ENCODE peak calls at places on chromosomes 11 and 22, in five cellular contexts. G is NCI-H2171 treated with DMSO at 0.1 percent for 48 hours, C is activated T-cell treated with anti-CD3 and anti-CD28 coated beads for 1 hour, N is activated gamma-delta T cell, U is ACHN. V is an unnamed sample.

GRCh38 chr11:117259417-117259816 is 26.9 kb downstream of the RNF214 start:
- DNase-seq in C (no peak), N (no peak), G (no peak), U (no peak), V (no peak)

GRCh38 chr11:102589047-102589459 is 36.1 kb downstream of the MMP20 start:
- DNase-seq in C (no peak), U (no peak), G (no peak), N (no peak), V (no peak)

GRCh38 chr11:75734491-75735180 is 17.0 kb downstream of the MOGAT2 start:
- DNase-seq in U (no peak), N (no peak), C (no peak), G (peak; percentile 72), V (peak; percentile 50)

GRCh38 chr11:122756417-122756816 is 81.9 kb upstream of the CRTAM start:
- DNase-seq in U (no peak), G (no peak), C (no peak), N (no peak), V (no peak)

GRCh38 chr22:44360686-44361381 is 48.1 kb upstream of the SHISAL1 start:
- DNase-seq in G (no peak), U (peak; percentile 82), N (no peak), C (no peak), V (no peak)

GRCh38 chr11:119144825-119145476 is 3.9 kb upstream of the ABCG4 start:
- DNase-seq in U (peak; percentile 70), G (no peak), C (no peak), N (no peak), V (peak; percentile 77)

GRCh38 chr11:60705895-60706294 is 6.5 kb downstream of the MS4A8 start:
- DNase-seq in C (no peak), N (no peak), G (no peak), U (no peak), V (no peak)

GRCh38 chr11:61699737-61700160 is 19.6 kb downstream of the DAGLA start:
- DNase-seq in U (peak; percentile 54), G (peak; percentile 13), N (no peak), C (no peak), V (no peak)

GRCh38 chr22:20153945-20154344 is 3.1 kb upstream of the CCDC188 start:
- DNase-seq in U (no peak), C (no peak), N (no peak), G (no peak), V (no peak)

GRCh38 chr11:131816046-131816445 is 445.6 kb downstream of the NTM start:
- DNase-seq in N (no peak), C (no peak), U (no peak), G (no peak), V (no peak)

GRCh38 chr11:71238941-71239340 is 13.4 kb downstream of the SHANK2 start:
- DNase-seq in G (no peak), C (no peak), U (no peak), N (no peak), V (no peak)

GRCh38 chr11:86551286-86551685 is 121.1 kb downstream of the ME3 start:
- DNase-seq in N (no peak), C (no peak), G (no peak), U (peak; percentile 85), V (peak; percentile 53)

GRCh38 chr11:8223513-8223899 is 40.2 kb downstream of the LMO1 start:
- DNase-seq in G (no peak), U (no peak), N (no peak), C (no peak), V (no peak)

GRCh38 chr11:69326622-69327219 is 32.8 kb downstream of the MYEOV start:
- DNase-seq in N (no peak), U (no peak), G (no peak), C (no peak), V (no peak)

GRCh38 chr11:101441747-101442146 is 142.1 kb downstream of the TRPC6 start:
- DNase-seq in G (no peak), N (no peak), U (no peak), C (no peak), V (no peak)

GRCh38 chr22:36577019-36577418 is 48.1 kb upstream of the EIF3D start:
- DNase-seq in N (no peak), U (peak; percentile 94), G (no peak), C (no peak), V (peak; percentile 3)

GRCh38 chr22:42635531-42635930 is 4.9 kb downstream of the ATP5MGL start:
- DNase-seq in N (no peak), G (no peak), C (no peak), U (peak; percentile 92), V (no peak)

GRCh38 chr11:134488913-134489312 is 76.9 kb upstream of the B3GAT1 start:
- DNase-seq in U (no peak), C (no peak), G (no peak), N (no peak), V (no peak)

GRCh38 chr11:123325535-123325934 is 104.5 kb upstream of the GRAMD1B start:
- DNase-seq in U (no peak), C (no peak), G (peak; percentile 20), N (no peak), V (no peak)

GRCh38 chr11:6219359-6219758 is 14.0 kb downstream of the C11orf42 start:
- DNase-seq in C (no peak), N (no peak), U (peak; percentile 74), G (no peak), V (no peak)

GRCh38 chr22:47270463-47271135 is 508.1 kb downstream of the TBC1D22A start:
- DNase-seq in C (no peak), G (peak; percentile 5), U (no peak), N (no peak), V (no peak)

GRCh38 chr22:30556388-30556787 is 9.8 kb upstream of the SEC14L6 start:
- DNase-seq in U (peak; percentile 21), C (no peak), N (no peak), G (no peak), V (no peak)

GRCh38 chr11:26254378-26254777 is 77.6 kb upstream of the ANO3 start:
- DNase-seq in U (no peak), N (no peak), G (no peak), C (no peak), V (no peak)

GRCh38 chr11:2570211-2570811 is 125.5 kb downstream of the KCNQ1 start:
- DNase-seq in N (no peak), G (no peak), U (no peak), C (no peak), V (no peak)

GRCh38 chr11:83317757-83318548 is 31.8 kb upstream of the CCDC90B start:
- DNase-seq in U (no peak), C (no peak), N (no peak), G (no peak), V (no peak)

GRCh38 chr22:46045459-46046298 is 68.7 kb upstream of the WNT7B start:
- DNase-seq in U (no peak), N (no peak), C (no peak), G (no peak), V (no peak)

GRCh38 chr11:124194696-124195418 is 11.7 kb downstream of the OR10D3 start:
- DNase-seq in N (no peak), U (peak; percentile 55), C (peak; percentile 8), G (peak; percentile 11), V (peak; percentile 50)

GRCh38 chr22:24996420-24996952 is 44.0 kb downstream of the KIAA1671 start:
- DNase-seq in C (no peak), N (no peak), U (peak; percentile 19), G (peak; percentile 91), V (no peak)

GRCh38 chr22:19681863-19682245 is 32.4 kb upstream of the SEPTIN5 start:
- DNase-seq in G (no peak), U (no peak), N (no peak), C (no peak), V (no peak)

GRCh38 chr11:19631657-19632325 is 80.8 kb upstream of the NAV2 start:
- DNase-seq in C (no peak), G (no peak), U (no peak), N (no peak), V (no peak)

GRCh38 chr11:71239581-71239980 is 12.8 kb downstream of the SHANK2 start:
- DNase-seq in N (no peak), G (no peak), U (no peak), C (no peak), V (no peak)

GRCh38 chr22:30277547-30278344 is 11.1 kb upstream of the OSM start:
- DNase-seq in U (no peak), G (no peak), N (no peak), C (no peak), V (no peak)

GRCh38 chr11:133146697-133147306 is 385.5 kb downstream of the OPCML start:
- DNase-seq in G (no peak), N (no peak), U (no peak), C (no peak), V (no peak)

GRCh38 chr11:73553266-73553665 is 44.6 kb downstream of the FAM168A start:
- DNase-seq in N (no peak), U (no peak), C (no peak), G (no peak), V (no peak)

GRCh38 chr11:36376888-36377758 is 81.0 kb downstream of the PRR5L start:
- DNase-seq in C (peak; percentile 23), G (peak; percentile 78), U (peak; percentile 59), N (peak; percentile 47), V (no peak)

GRCh38 chr11:95884364-95884763 is 39.5 kb downstream of the MTMR2 start:
- DNase-seq in N (no peak), U (no peak), C (no peak), G (no peak), V (no peak)

GRCh38 chr11:1006762-1007161 is 29.8 kb downstream of the MUC6 start:
- DNase-seq in G (peak; percentile 53), N (no peak), U (no peak), C (no peak), V (no peak)

GRCh38 chr11:56624661-56625110 is 10.0 kb upstream of the OR5M1 start:
- DNase-seq in C (no peak), U (peak; percentile 82), N (no peak), G (peak; percentile 27), V (peak; percentile 55)